ENCODE peak calls at places on chromosome 16, in seven cellular contexts. X is amniotic stem cell; B is neuronal stem cell; K is dorsolateral prefrontal cortex; N is HuH-7.5; Z is astrocyte of the spinal cord; S is activated naive CD4-positive, alpha-beta T cell treated with Interleukin-2 at 50 U/mL for 16 hours. P is an unnamed sample.

GRCh38 chr16:56450275-56450889 is 750 bp downstream of the NUDT21 start:
- DNase-seq in X (no peak), B (no peak), K (no peak), N (no peak), Z (no peak), S (peak), P (no peak)

GRCh38 chr16:89431158-89431584 is 59.2 kb downstream of the ANKRD11 start:
- DNase-seq in X (peak), B (no peak), K (no peak), N (no peak), Z (peak), S (no peak), P (no peak)

GRCh38 chr16:26015776-26016175 is 324.0 kb downstream of the HS3ST4 start:
- DNase-seq in X (no peak), B (no peak), K (no peak), N (no peak), Z (no peak), S (no peak), P (no peak)

GRCh38 chr16:1812732-1813163 is 13.9 kb downstream of the HAGH start:
- DNase-seq in X (peak), B (no peak), K (peak), N (peak), Z (peak), S (peak), P (peak)

GRCh38 chr16:52283581-52284375 is 263.2 kb downstream of the TOX3 start:
- DNase-seq in X (no peak), B (no peak), K (no peak), N (no peak), Z (no peak), S (no peak), P (no peak)

GRCh38 chr16:47970291-47970931 is 185.4 kb downstream of the ABCC12 start:
- DNase-seq in X (peak), B (peak), K (no peak), N (peak), Z (peak), S (no peak), P (peak)

GRCh38 chr16:86858501-86858900 is 280.2 kb downstream of the FOXL1 start:
- DNase-seq in X (no peak), B (no peak), K (no peak), N (no peak), Z (no peak), S (no peak), P (no peak)

GRCh38 chr16:66335704-66336329 is 30.7 kb upstream of the CDH5 start:
- DNase-seq in X (no peak), B (no peak), K (peak), N (no peak), Z (peak), S (no peak), P (no peak)

GRCh38 chr16:68331879-68332410 is 21.1 kb downstream of the PRMT7 start:
- DNase-seq in X (no peak), B (no peak), K (no peak), N (no peak), Z (peak), S (no peak), P (no peak)

GRCh38 chr16:17469011-17469741 is 1.6 kb downstream of the XYLT1 start:
- DNase-seq in X (no peak), B (no peak), K (no peak), N (no peak), Z (peak), S (no peak), P (no peak)

GRCh38 chr16:69542974-69543373 is 22.8 kb upstream of the NFAT5 start:
- DNase-seq in X (no peak), B (no peak), K (no peak), N (no peak), Z (no peak), S (no peak), P (no peak)

GRCh38 chr16:28103516-28104170 is 40.1 kb upstream of the GSG1L start:
- DNase-seq in X (no peak), B (no peak), K (peak), N (no peak), Z (no peak), S (no peak), P (no peak)

GRCh38 chr16:11619327-11619851 is 32.7 kb upstream of the LITAF start:
- DNase-seq in X (no peak), B (no peak), K (no peak), N (no peak), Z (no peak), S (no peak), P (no peak)

GRCh38 chr16:71775949-71776348 is 32.7 kb downstream of the AP1G1 start:
- DNase-seq in X (no peak), B (no peak), K (no peak), N (no peak), Z (no peak), S (no peak), P (no peak)

GRCh38 chr16:80619824-80620223 is 79.0 kb downstream of the DYNLRB2 start:
- DNase-seq in X (no peak), B (no peak), K (no peak), N (no peak), Z (no peak), S (no peak), P (no peak)

GRCh38 chr16:72856797-72857196 is 191.1 kb downstream of the ZFHX3 start:
- DNase-seq in X (no peak), B (no peak), K (no peak), N (peak), Z (no peak), S (no peak), P (peak)

GRCh38 chr16:4506450-4506849 is 30.3 kb downstream of the HMOX2 start:
- DNase-seq in X (peak), B (peak), K (peak), N (peak), Z (peak), S (peak), P (peak)

GRCh38 chr16:8864480-8864879 is 4.3 kb downstream of the CARHSP1 start:
- DNase-seq in X (no peak), B (no peak), K (no peak), N (no peak), Z (no peak), S (no peak), P (no peak)

GRCh38 chr16:49788505-49788904 is 67.4 kb downstream of the ZNF423 start:
- DNase-seq in X (no peak), B (no peak), K (no peak), N (no peak), Z (no peak), S (no peak), P (no peak)

GRCh38 chr16:57446530-57447141 is 549 bp downstream of the CIAPIN1 start:
- DNase-seq in X (peak), B (no peak), K (no peak), N (no peak), Z (peak), S (peak), P (no peak)

GRCh38 chr16:9557713-9558112 is 466.3 kb downstream of the HAPSTR1 start:
- DNase-seq in X (no peak), B (no peak), K (no peak), N (no peak), Z (no peak), S (no peak), P (no peak)

GRCh38 chr16:57720142-57720575 is 15.4 kb upstream of the KATNB1 start:
- DNase-seq in X (peak), B (no peak), K (peak), N (peak), Z (peak), S (peak), P (peak)